ENCODE peak calls at places on chromosomes 11 and 22, in six cellular contexts. X is HepG2, D is A549, V is K562, N is endothelial cell of umbilical vein, A is GM12878. H is an unnamed sample.

GRCh38 chr11:96622026-96622634 is 232.3 kb downstream of the JRKL start:
- DNase-seq in X (no peak), D (no peak), V (no peak), N (no peak), A (no peak), H (no peak)

GRCh38 chr11:47466701-47467250 is 17.8 kb upstream of the RAPSN start:
- DNase-seq in X (no peak), D (no peak), V (no peak), N (peak), A (no peak), H (no peak)

GRCh38 chr11:61295596-61295926 is 445 bp upstream of the VWCE start:
- DNase-seq in X (no peak), D (no peak), V (no peak), N (peak), A (no peak), H (no peak)

GRCh38 chr11:83241291-83241946 is 44.7 kb downstream of the CCDC90B start:
- DNase-seq in X (peak), D (peak), V (peak), N (peak), A (no peak), H (peak)

GRCh38 chr11:8289426-8290047 is 25.9 kb upstream of the LMO1 start:
- DNase-seq in X (no peak), D (no peak), V (no peak), N (no peak), A (no peak), H (no peak)

GRCh38 chr11:126466288-126467045 is 111.0 kb downstream of the ST3GAL4 start:
- DNase-seq in X (no peak), D (no peak), V (no peak), N (no peak), A (no peak), H (no peak)

GRCh38 chr11:131710511-131710910 is 340.1 kb downstream of the NTM start:
- DNase-seq in X (no peak), D (no peak), V (no peak), N (no peak), A (no peak), H (no peak)

GRCh38 chr22:39343259-39344045 is 6.3 kb upstream of the SYNGR1 start:
- DNase-seq in X (peak), D (peak), V (peak), N (peak), A (peak), H (peak)

GRCh38 chr22:46036558-46037408 is 59.8 kb upstream of the WNT7B start:
- DNase-seq in X (peak), D (peak), V (peak), N (peak), A (no peak), H (peak)
- TF ChIP-seq MAX in X (no peak), D (no peak), V (no peak), N (no peak), A (no peak), H (no peak)

DNA sequence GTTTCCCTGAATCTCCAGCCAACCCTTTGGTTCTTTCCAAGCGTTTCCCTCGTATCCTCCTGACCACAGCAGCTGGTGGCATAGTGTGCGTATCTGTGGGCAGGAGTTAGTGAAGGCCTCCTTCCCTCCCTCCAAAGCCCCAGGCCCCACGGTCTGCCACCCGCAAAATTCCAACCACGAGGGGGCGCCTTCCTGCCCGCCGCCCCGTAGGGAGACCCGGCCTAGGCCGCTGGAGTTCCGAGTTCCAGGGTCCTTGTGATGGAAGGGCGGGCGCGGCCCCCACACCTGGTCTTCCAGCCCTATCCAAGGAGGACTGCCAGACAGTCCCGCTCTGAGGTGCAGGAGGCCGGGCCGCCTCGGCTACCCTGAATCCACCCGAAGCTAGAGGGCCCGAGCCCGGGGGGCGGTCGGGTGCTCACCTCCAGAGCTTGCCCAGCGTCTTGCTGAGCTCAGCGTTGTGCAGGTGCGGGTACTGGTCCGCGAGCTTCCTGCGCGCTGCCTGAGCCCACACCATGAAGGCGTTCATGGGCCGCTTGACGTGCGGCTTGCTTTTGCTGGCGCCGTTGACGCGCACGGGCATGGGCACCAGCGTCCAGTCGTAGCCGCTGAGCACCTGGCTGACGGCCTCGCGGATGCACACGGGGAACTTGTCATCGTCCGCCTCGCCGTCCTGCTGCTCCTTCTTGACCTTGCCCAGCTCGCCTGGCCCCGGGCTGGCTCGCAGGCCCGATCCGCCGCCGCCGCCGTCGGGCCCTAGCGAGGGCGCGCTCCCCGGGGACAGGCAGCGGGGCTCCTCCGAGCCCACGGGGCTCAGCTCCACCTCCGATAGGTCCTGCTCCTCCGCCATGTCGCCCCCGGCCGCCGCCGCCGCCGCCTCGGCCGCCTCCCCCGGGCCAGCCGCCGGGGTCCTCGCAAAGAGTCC is 1.2 kb downstream of the SOX10 start:
- DNase-seq in X (no peak), D (no peak), V (peak), N (no peak), A (no peak), H (no peak)
- TF ChIP-seq CTCF in X (no peak), D (no peak), V (peak), N (peak), A (no peak), H (no peak)

GRCh38 chr11:11978792-11979486 is 29.5 kb downstream of the DKK3 start:
- DNase-seq in X (no peak), D (no peak), V (no peak), N (peak), A (no peak), H (no peak)

GRCh38 chr11:11976476-11977187 is 31.8 kb downstream of the DKK3 start:
- DNase-seq in X (no peak), D (no peak), V (no peak), N (peak), A (no peak), H (no peak)

GRCh38 chr11:11978098-11978637 is 30.3 kb downstream of the DKK3 start:
- DNase-seq in X (no peak), D (no peak), V (no peak), N (no peak), A (no peak), H (no peak)

GRCh38 chr11:11975201-11976092 is 33.0 kb downstream of the DKK3 start:
- DNase-seq in X (no peak), D (no peak), V (no peak), N (no peak), A (no peak), H (no peak)

DNA sequence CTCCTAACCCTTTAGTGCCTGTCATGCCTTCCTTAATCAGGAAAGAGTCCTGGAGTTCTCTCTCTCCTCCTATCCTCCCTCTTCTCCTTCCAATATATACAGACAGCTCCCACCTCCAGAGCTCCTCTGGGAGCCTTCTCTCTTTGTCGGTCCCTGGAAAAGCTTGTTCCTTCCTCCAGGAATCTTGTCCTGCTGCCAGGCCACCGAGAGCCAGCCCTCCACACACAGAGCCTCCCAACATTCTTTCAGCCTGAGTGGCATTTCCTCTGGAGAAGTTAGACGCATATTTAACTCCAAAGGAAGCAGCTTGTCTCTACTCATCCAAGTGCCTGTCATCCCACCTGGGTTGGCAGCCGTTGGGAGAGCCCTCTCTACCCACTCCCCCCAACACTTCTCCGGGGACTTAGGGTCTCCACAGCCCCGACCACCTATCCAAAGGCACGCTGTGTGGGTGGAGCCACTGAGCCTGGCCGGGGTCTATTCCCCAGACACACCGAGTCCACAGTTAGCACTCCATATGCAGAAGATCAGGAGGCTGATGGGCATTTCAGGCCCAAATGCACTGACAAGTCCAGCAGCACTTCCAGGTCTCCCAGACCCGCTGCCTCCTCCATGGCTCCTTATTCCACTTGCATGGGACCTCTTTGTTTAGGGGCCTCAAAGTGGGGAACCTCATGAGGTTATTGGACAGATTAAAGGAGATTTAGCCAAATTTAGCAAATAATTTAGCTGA is 31.1 kb downstream of the DKK3 start:
- DNase-seq in X (no peak), D (peak), V (no peak), N (peak), A (no peak), H (no peak)
- TF ChIP-seq MYC in X (no peak), D (no peak), V (no peak), N (no peak), A (no peak), H (no peak)

GRCh38 chr11:13603661-13604060 is 64.8 kb upstream of the FAR1 start:
- DNase-seq in X (no peak), D (no peak), V (no peak), N (no peak), A (no peak), H (no peak)

GRCh38 chr11:13606701-13607100 is 61.8 kb upstream of the FAR1 start:
- DNase-seq in X (no peak), D (no peak), V (no peak), N (no peak), A (no peak), H (no peak)

DNA sequence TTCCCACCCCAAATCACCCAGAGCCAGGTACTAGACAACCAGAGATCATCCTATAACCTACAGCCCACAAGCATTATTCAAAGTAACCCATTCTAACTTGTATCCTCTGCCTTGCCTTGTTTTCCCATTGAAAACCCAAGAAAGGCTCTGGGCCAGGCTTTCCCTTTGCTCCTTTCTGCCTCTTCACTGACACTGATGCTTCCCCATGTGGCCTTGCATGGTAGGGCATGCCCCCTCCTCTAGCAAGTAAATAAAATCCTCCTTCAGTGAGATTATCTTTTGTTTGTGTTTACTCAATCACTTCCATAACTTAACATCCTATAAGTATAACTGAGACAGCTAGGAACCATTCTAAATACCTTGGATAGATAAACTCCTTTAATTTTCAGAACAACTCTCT is 65.6 kb upstream of the FAR1 start:
- DNase-seq in X (no peak), D (no peak), V (no peak), N (no peak), A (no peak), H (no peak)
- TF ChIP-seq MAX in X (no peak), D (no peak), V (no peak), N (no peak), A (no peak), H (no peak)

GRCh38 chr11:19742595-19743292 is 30.1 kb downstream of the NAV2 start:
- DNase-seq in X (peak), D (peak), V (peak), N (peak), A (no peak), H (peak)
- TF ChIP-seq CTCF in X (peak), D (peak), V (peak), N (peak), A (peak), H (peak)

DNA sequence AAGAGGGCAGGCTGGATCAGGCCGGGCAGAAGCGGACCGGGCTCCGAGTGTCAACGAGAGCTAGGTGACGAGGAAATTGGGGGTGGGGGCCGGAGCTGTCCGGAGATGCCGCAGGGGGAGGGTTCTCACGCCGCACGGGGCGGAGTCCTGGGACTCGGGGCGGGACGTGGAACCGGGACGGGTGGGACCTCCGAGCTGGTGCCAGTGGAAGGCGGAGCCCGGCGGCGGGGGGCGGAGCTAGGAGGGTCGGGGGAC is 207 bp downstream of the FKBP2 start:
- DNase-seq in X (no peak), D (no peak), V (no peak), N (no peak), A (peak), H (no peak)
- TF ChIP-seq MYC in X (peak), D (no peak), V (no peak), N (no peak), A (no peak), H (no peak)

GRCh38 chr22:43212434-43212952 is 25.6 kb upstream of the TTLL12 start:
- DNase-seq in X (no peak), D (no peak), V (no peak), N (no peak), A (no peak), H (no peak)
- TF ChIP-seq MAX in X (no peak), D (no peak), V (no peak), N (no peak), A (no peak), H (no peak)

GRCh38 chr11:69102732-69103615 is 52.8 kb upstream of the SMIM38 start:
- DNase-seq in X (no peak), D (no peak), V (peak), N (no peak), A (no peak), H (peak)
- TF ChIP-seq CTCF in X (peak), D (peak), V (peak), N (no peak), A (peak), H (peak)

H was measured in NB4.